ENCODE peak calls at places on chromosomes 2 and 18, in five cellular contexts. D, U, C, N and Y are unnamed samples.

GRCh38 chr2:214774108-214774507 is 35.4 kb downstream of the BARD1 start:
- DNase-seq in U (peak; percentile 18), N (no peak), D (no peak), C (no peak), Y (no peak)

GRCh38 chr18:69400253-69400975 is at the start of gene DOK6:
- DNase-seq in D (peak; percentile 79), U (peak; percentile 53), C (peak; percentile 74), N (peak; percentile 21), Y (no peak)

GRCh38 chr18:25896178-25896780 is 194.1 kb downstream of the SS18 start:
- DNase-seq in D (no peak), U (peak; percentile 62), C (no peak), N (peak; percentile 35), Y (no peak)

GRCh38 chr2:73762571-73762970 is 17.3 kb downstream of the DUSP11 start:
- DNase-seq in U (no peak), C (no peak), D (no peak), N (no peak), Y (no peak)

GRCh38 chr2:216732334-216732733 is 37.0 kb upstream of the IGFBP5 start:
- DNase-seq in D (no peak), N (no peak), C (no peak), U (no peak), Y (no peak)

GRCh38 chr2:107002735-107003134 is 116.8 kb upstream of the ST6GAL2 start:
- DNase-seq in C (no peak), N (no peak), D (no peak), U (no peak), Y (no peak)

GRCh38 chr2:239462671-239463506 is 62.1 kb upstream of the HDAC4 start:
- DNase-seq in D (peak; percentile 71), U (no peak), C (no peak), N (peak; percentile 7), Y (no peak)

GRCh38 chr18:78090584-78090983 is 840.9 kb downstream of the GALR1 start:
- DNase-seq in C (no peak), D (no peak), U (no peak), N (no peak), Y (no peak)

GRCh38 chr2:197052371-197052770 is 125.9 kb upstream of the PGAP1 start:
- DNase-seq in U (no peak), N (no peak), C (no peak), D (no peak), Y (no peak)

GRCh38 chr2:149994057-149994728 is 406.6 kb upstream of the MMADHC start:
- DNase-seq in C (no peak), D (no peak), U (no peak), N (no peak), Y (peak; percentile 1)

GRCh38 chr18:74497778-74498177 is 1.6 kb downstream of the CNDP2 start:
- DNase-seq in D (no peak), U (no peak), C (no peak), N (no peak), Y (no peak)

GRCh38 chr18:76346490-76347130 is 148.4 kb downstream of the ZNF516 start:
- DNase-seq in U (no peak), C (no peak), D (no peak), N (no peak), Y (no peak)

GRCh38 chr2:8800821-8801220 is 36.6 kb downstream of the KIDINS220 start:
- DNase-seq in N (no peak), C (no peak), D (no peak), U (no peak), Y (no peak)

DNA sequence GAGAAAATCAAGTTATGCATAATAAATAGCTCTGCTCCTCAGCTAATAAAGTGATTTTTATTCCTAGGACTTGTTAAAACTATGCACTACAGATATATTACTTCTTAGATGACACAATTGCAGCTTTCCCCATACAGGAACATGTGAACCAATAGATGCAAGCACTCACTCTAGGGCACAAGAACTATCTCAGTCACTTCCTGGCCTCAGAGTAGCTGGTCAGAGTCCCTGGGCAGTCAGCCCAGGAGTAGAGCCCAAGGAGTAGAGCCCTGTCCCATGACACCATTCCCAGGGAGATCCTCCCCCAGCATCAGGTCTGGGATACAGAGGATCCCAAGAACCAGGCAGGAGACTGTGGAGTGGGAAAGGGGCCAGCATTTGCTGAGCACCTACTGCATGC is 2.7 kb downstream of the TNS1 start:
- DNase-seq in N (peak; percentile 84), C (peak; percentile 26), U (no peak), D (no peak), Y (no peak)
- H3K4me3 ChIP-seq in N (no peak overlapping the region), C (no peak overlapping the region), U (no peak overlapping the region), D (no peak overlapping the region), Y (no peak overlapping the region)

GRCh38 chr18:11581286-11581685 is 28.1 kb upstream of the SLC35G4 start:
- DNase-seq in C (no peak), N (no peak), U (no peak), D (no peak), Y (no peak)
- H3K4me1 ChIP-seq in C (no peaks in the 10 kb centered on the region), N (no peaks in the 10 kb centered on the region), U (no peaks in the 10 kb centered on the region), D (no peaks in the 10 kb centered on the region), Y (no peaks in the 10 kb centered on the region)

GRCh38 chr2:25936889-25937545 is 45.3 kb downstream of the KIF3C start:
- DNase-seq in U (no peak), C (no peak), N (no peak), D (no peak), Y (no peak)
- TF ChIP-seq POLR2A in U (no peak), C (no peak), N (no peak), D (no peak), Y (no peak)

GRCh38 chr2:203948733-203949132 is 12.2 kb downstream of the ICOS start:
- DNase-seq in C (no peak), N (no peak), D (no peak), U (no peak), Y (no peak)

GRCh38 chr2:203949228-203949627 is 12.7 kb downstream of the ICOS start:
- DNase-seq in N (no peak), C (no peak), D (no peak), U (no peak), Y (no peak)

GRCh38 chr2:203951366-203951902 is 14.9 kb downstream of the ICOS start:
- DNase-seq in D (no peak), N (no peak), C (no peak), U (no peak), Y (no peak)
- H3K4me3 ChIP-seq in D (no peak overlapping the region), N (no peak overlapping the region), C (no peak overlapping the region), U (no peak overlapping the region), Y (no peak overlapping the region)

DNA sequence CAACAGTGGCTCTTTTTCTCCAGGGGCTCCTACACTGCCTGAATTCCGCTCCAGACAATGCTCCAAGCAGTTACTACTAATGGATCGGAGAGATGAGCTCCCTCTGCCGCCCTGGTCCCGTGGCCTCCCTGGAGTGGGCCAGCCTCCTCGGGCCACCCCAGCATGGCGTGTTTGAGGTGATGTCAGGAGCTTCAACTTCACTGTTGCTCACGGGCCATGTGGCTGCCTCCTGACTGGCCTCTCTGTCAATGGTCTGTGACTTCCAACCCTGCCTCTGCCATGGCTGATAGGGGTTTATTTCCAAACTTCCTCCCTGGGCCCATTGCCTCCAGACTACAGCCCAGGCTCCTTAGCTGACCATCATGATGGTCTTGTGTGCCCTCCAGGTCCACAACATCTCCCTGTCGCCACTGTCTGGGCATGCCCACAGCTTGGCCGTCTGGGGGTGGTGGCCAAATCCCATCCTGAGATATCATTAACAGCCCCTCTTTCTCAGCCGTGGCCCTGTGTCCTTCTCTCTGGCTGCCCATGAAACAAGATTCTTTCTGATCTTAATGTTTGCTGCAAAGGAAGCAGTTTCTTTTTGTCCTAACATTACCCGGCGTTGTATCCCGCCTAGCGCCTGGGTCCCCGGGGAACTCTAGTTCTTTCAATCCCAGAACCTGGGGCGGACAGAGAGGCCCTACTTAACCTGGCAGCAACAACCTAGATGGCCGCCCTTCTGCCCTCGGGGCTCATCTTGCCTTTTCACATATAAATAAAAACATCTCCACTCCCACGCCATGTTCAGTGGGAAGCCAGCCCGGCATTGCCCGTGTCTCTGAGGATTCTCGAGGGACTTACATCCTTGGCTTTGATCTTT is 38.1 kb downstream of the ATOH8 start:
- DNase-seq in D (no peak), U (no peak), C (peak; percentile 30), N (no peak), Y (no peak)
- H3K4me1 ChIP-seq in D (peaks cover 49% of the 10 kb centered on the region), U (peaks cover 25% of the 10 kb centered on the region), C (peaks cover 20% of the 10 kb centered on the region), N (peaks cover 18% of the 10 kb centered on the region), Y (peaks cover 48% of the 10 kb centered on the region)

GRCh38 chr2:136117391-136117841 is 533 bp downstream of the CXCR4 start:
- DNase-seq in D (no peak), N (peak; percentile 65), U (peak; percentile 52), C (peak; percentile 35), Y (no peak)

GRCh38 chr2:136115183-136115751 is 2.7 kb downstream of the CXCR4 start:
- DNase-seq in C (no peak), D (no peak), N (peak; percentile 13), U (no peak), Y (no peak)

GRCh38 chr2:136116111-136116812 is 1.7 kb downstream of the CXCR4 start:
- DNase-seq in U (no peak), N (peak; percentile 72), C (peak; percentile 52), D (no peak), Y (peak; percentile 34)

GRCh38 chr2:136117909-136118818 is at the start of gene CXCR4:
- DNase-seq in D (peak; percentile 84), C (peak; percentile 73), N (peak; percentile 84), U (peak; percentile 52), Y (peak; percentile 54)

DNA sequence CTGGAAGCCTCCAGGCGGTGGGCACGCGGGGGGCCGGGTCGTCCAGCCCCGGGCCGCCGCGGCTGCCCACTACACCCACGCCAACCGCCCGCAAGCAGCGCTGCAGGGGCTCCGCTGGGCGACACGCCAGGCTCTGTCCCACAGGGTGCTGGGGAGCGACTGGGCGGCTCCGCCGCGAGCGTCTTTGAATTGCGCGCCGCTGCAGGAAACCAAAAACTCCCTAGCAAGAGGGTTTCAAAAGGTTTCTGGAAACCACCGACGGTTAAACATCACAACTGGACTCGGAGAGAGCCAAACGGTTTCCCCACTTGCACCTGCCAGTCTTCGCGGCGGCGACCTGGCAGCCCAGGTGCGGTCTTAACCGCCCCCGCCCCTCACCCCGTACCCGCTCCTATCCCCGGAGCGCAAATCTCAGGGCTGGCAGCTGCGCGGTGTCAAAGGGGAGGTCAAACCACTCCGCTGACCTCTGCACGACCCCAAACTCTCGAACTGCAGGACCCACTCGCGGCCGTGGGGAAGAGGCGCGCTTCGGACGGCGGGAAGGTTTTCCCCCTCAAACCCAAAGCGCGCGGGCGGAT is 1.0 kb downstream of the CXCR4 start:
- DNase-seq in D (no peak), N (peak; percentile 63), U (no peak), C (peak; percentile 38), Y (no peak)
- TF ChIP-seq POLR2A in D (peak; percentile 6), N (no peak), U (no peak), C (no peak), Y (no peak)

GRCh38 chr18:12839057-12839525 is 44.9 kb downstream of the PTPN2 start:
- DNase-seq in C (no peak), U (no peak), N (no peak), D (no peak), Y (no peak)
- H3K4me3 ChIP-seq in C (no peak overlapping the region), U (no peak overlapping the region), N (no peak overlapping the region), D (no peak overlapping the region), Y (no peak overlapping the region)

GRCh38 chr2:187525164-187525900 is 28.9 kb downstream of the TFPI start:
- DNase-seq in C (no peak), N (no peak), U (peak; percentile 57), D (no peak), Y (no peak)
- H3K4me1 ChIP-seq in C (no peaks in the 10 kb centered on the region), N (no peaks in the 10 kb centered on the region), U (peaks cover 33% of the 10 kb centered on the region), D (peaks cover 3% of the 10 kb centered on the region), Y (no peaks in the 10 kb centered on the region)

DNA sequence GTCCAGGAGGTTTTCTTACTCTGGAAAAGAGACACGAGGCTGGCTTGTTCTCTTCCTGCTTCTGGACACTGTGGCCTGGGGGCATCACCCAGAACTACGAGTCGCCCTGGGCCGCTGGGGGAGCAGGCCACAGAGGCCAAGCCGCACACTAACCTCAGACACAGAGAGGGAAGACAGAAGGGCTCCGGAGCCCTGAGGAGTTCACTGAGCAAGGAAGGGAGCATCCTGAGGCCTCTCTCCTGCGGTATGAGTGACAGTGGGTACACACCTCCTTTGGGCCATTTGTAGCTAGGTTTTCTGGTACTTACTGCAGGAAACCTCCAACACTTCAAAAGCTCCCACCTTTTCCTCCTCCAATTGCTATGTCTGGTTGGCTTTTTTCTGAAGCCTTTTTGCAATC is 494.1 kb downstream of the DLGAP1 start:
- DNase-seq in U (no peak), N (no peak), D (no peak), C (no peak), Y (no peak)
- TF ChIP-seq POLR2A in U (no peak), N (no peak), D (no peak), C (no peak), Y (no peak)